ENCODE peak calls at places on chromosome 11, in six cellular contexts. O, P, R, Z, N and J are unnamed samples.

GRCh38 chr11:134425413-134425812 is 13.4 kb upstream of the B3GAT1 start:
- DNase-seq in O (no peak), P (no peak), R (no peak), Z (no peak), N (no peak), J (no peak)

GRCh38 chr11:126528075-126528474 is 172.6 kb downstream of the ST3GAL4 start:
- DNase-seq in O (no peak), P (no peak), R (no peak), Z (no peak), N (no peak), J (no peak)

GRCh38 chr11:63961608-63962412 is 12.6 kb upstream of the COX8A start:
- DNase-seq in O (peak), P (peak), R (no peak), Z (peak), N (no peak), J (peak)

GRCh38 chr11:20057055-20057943 is 103.0 kb downstream of the DBX1 start:
- DNase-seq in O (peak), P (no peak), R (no peak), Z (no peak), N (peak), J (peak)

GRCh38 chr11:57485217-57486007 is 25.1 kb downstream of the RTN4RL2 start:
- DNase-seq in O (no peak), P (no peak), R (no peak), Z (no peak), N (no peak), J (no peak)

GRCh38 chr11:34341096-34341495 is 16.7 kb downstream of the ABTB2 start:
- DNase-seq in O (no peak), P (no peak), R (no peak), Z (no peak), N (no peak), J (no peak)

GRCh38 chr11:114059278-114059983 is at the start of gene ZBTB16:
- DNase-seq in O (peak), P (peak), R (peak), Z (peak), N (no peak), J (peak)

GRCh38 chr11:111378773-111379499 is at the start of gene POU2AF1:
- DNase-seq in O (peak), P (no peak), R (no peak), Z (no peak), N (no peak), J (peak)

GRCh38 chr11:100203789-100204188 is 483.3 kb upstream of the ARHGAP42 start:
- DNase-seq in O (no peak), P (no peak), R (no peak), Z (no peak), N (no peak), J (no peak)

GRCh38 chr11:116535120-116535519 is 237.7 kb downstream of the BUD13 start:
- DNase-seq in O (no peak), P (no peak), R (no peak), Z (no peak), N (no peak), J (no peak)

GRCh38 chr11:10743354-10744035 is 7.6 kb upstream of the CTR9 start:
- DNase-seq in O (no peak), P (no peak), R (peak), Z (no peak), N (no peak), J (no peak)

GRCh38 chr11:19889531-19889930 is 176.9 kb downstream of the NAV2 start:
- DNase-seq in O (no peak), P (no peak), R (no peak), Z (no peak), N (no peak), J (no peak)

GRCh38 chr11:44277097-44278090 is 32.5 kb downstream of the ALX4 start:
- DNase-seq in O (no peak), P (no peak), R (no peak), Z (no peak), N (no peak), J (no peak)

GRCh38 chr11:116513894-116514293 is 258.9 kb downstream of the BUD13 start:
- DNase-seq in O (peak), P (no peak), R (no peak), Z (no peak), N (no peak), J (no peak)

GRCh38 chr11:123218451-123218850 is 23.4 kb upstream of the CLMP start:
- DNase-seq in O (peak), P (no peak), R (no peak), Z (no peak), N (no peak), J (no peak)

GRCh38 chr11:20876738-20877137 is 207.4 kb downstream of the NELL1 start:
- DNase-seq in O (no peak), P (no peak), R (no peak), Z (no peak), N (no peak), J (no peak)

GRCh38 chr11:111403021-111403725 is 24.1 kb upstream of the POU2AF1 start:
- DNase-seq in O (no peak), P (no peak), R (no peak), Z (no peak), N (no peak), J (no peak)

GRCh38 chr11:131662310-131662709 is 291.9 kb downstream of the NTM start:
- DNase-seq in O (no peak), P (no peak), R (no peak), Z (no peak), N (no peak), J (no peak)

GRCh38 chr11:129967996-129968395 is 34.6 kb downstream of the PRDM10 start:
- DNase-seq in O (no peak), P (no peak), R (no peak), Z (no peak), N (no peak), J (no peak)

GRCh38 chr11:117985953-117986887 is at the start of gene IL10RA:
- DNase-seq in O (peak), P (peak), R (peak), Z (peak), N (no peak), J (peak)

GRCh38 chr11:11850668-11851067 is 8.9 kb downstream of the USP47 start:
- DNase-seq in O (no peak), P (no peak), R (no peak), Z (no peak), N (no peak), J (no peak)

GRCh38 chr11:69013009-69013951 is at the start of gene MRGPRF:
- DNase-seq in O (peak), P (peak), R (peak), Z (peak), N (peak), J (no peak)

GRCh38 chr11:13685461-13686108 is 17.1 kb downstream of the FAR1 start:
- DNase-seq in O (peak), P (no peak), R (no peak), Z (no peak), N (no peak), J (no peak)

GRCh38 chr11:12702999-12703453 is 28.8 kb downstream of the TEAD1 start:
- DNase-seq in O (no peak), P (no peak), R (no peak), Z (no peak), N (no peak), J (peak)

GRCh38 chr11:57097149-57097548 is 84.6 kb upstream of the LRRC55 start:
- DNase-seq in O (no peak), P (no peak), R (no peak), Z (no peak), N (no peak), J (no peak)

GRCh38 chr11:6601041-6601461 is 2.4 kb downstream of the RRP8 start:
- DNase-seq in O (no peak), P (no peak), R (no peak), Z (no peak), N (no peak), J (no peak)

GRCh38 chr11:35740061-35740824 is 77.7 kb downstream of the TRIM44 start:
- DNase-seq in O (no peak), P (no peak), R (no peak), Z (no peak), N (no peak), J (no peak)

GRCh38 chr11:35735903-35736302 is 73.3 kb downstream of the TRIM44 start:
- DNase-seq in O (peak), P (no peak), R (no peak), Z (peak), N (no peak), J (no peak)

GRCh38 chr11:35736952-35737351 is 74.4 kb downstream of the TRIM44 start:
- DNase-seq in O (no peak), P (no peak), R (no peak), Z (no peak), N (no peak), J (no peak)

GRCh38 chr11:35734669-35735068 is 72.1 kb downstream of the TRIM44 start:
- DNase-seq in O (no peak), P (no peak), R (no peak), Z (no peak), N (no peak), J (no peak)

DNA sequence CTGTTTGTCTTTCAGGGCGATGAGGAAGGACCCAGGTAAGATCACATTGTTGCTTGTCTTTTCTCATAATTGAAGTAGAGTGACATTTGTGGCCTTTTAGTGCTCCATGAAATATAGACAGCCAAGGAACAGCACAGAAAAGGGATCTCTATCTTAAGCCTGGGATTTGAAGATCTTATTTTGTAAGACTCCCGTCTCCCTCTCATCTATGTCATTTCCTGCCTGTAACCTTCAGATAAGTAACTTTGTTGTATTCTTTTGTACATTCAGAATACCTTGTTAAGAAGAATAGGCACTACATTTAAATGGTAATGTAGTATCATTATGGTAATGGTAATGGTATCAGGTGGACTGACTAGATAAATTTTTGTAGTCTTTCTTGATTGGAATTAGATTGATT is 72.8 kb downstream of the TRIM44 start:
- DNase-seq in O (peak), P (no peak), R (no peak), Z (no peak), N (no peak), J (no peak)
- H3K27ac ChIP-seq in O (no peak), P (no peak), R (no peak), Z (peak), N (no peak), J (no peak)

GRCh38 chr11:124274000-124274399 is 17.8 kb downstream of the OR8G5 start:
- DNase-seq in O (no peak), P (no peak), R (no peak), Z (no peak), N (no peak), J (no peak)

GRCh38 chr11:124276081-124276480 is 19.9 kb downstream of the OR8G5 start:
- DNase-seq in O (peak), P (no peak), R (no peak), Z (no peak), N (peak), J (no peak)

GRCh38 chr11:124277207-124277606 is 21.0 kb downstream of the OR8G5 start:
- DNase-seq in O (no peak), P (no peak), R (no peak), Z (no peak), N (no peak), J (no peak)

GRCh38 chr11:124278261-124278660 is 22.1 kb downstream of the OR8G5 start:
- DNase-seq in O (peak), P (no peak), R (no peak), Z (no peak), N (no peak), J (no peak)

DNA sequence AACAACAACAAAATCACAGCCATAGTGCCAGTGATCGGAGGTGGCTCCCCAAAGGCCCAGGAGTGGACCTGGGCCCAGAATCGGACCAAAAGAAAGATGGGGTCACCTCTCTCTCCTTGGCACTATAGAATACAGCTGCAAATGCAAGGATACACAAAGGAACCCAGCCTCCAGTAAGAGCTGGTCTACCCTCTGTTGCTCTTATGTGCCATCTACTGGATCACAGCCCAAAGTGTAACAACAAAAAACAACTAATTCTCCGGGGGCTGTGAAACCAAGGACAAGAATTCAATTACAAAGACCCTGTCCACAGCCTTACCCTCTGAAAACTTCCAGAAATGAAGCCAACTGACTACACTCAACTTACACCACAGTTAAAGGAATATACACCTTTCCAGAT is 21.6 kb downstream of the OR8G5 start:
- DNase-seq in O (no peak), P (no peak), R (no peak), Z (no peak), N (no peak), J (no peak)
- TF ChIP-seq CTCF in O (no peak), P (no peak), R (no peak), Z (no peak), N (no peak), J (no peak)

GRCh38 chr11:27507561-27508322 is 1.2 kb upstream of the LIN7C start:
- DNase-seq in O (peak), P (no peak), R (no peak), Z (no peak), N (no peak), J (no peak)
- H3K27ac ChIP-seq in O (no peak), P (peak), R (peak), Z (no peak), N (no peak), J (no peak)

GRCh38 chr11:71370895-71371673 is 77.1 kb downstream of the DHCR7 start:
- DNase-seq in O (no peak), P (no peak), R (no peak), Z (no peak), N (no peak), J (no peak)
- TF ChIP-seq CTCF in O (no peak), P (no peak), R (no peak), Z (no peak), N (no peak), J (no peak)

GRCh38 chr11:86255896-86256295 is 11.3 kb downstream of the EED start:
- DNase-seq in O (no peak), P (no peak), R (no peak), Z (no peak), N (no peak), J (no peak)

GRCh38 chr11:86257446-86257845 is 12.9 kb downstream of the EED start:
- DNase-seq in O (no peak), P (no peak), R (no peak), Z (no peak), N (no peak), J (no peak)

GRCh38 chr11:86261328-86261727 is 16.8 kb downstream of the EED start:
- DNase-seq in O (no peak), P (no peak), R (no peak), Z (no peak), N (no peak), J (no peak)

GRCh38 chr11:86251285-86251830 is 6.8 kb downstream of the EED start:
- DNase-seq in O (no peak), P (no peak), R (no peak), Z (no peak), N (no peak), J (no peak)

GRCh38 chr11:86256608-86257007 is 12.1 kb downstream of the EED start:
- DNase-seq in O (no peak), P (no peak), R (no peak), Z (no peak), N (no peak), J (no peak)
- H3K27ac ChIP-seq in O (no peak), P (no peak), R (no peak), Z (no peak), N (no peak), J (no peak)

GRCh38 chr11:79920480-79920879 is 479.6 kb upstream of the TENM4 start:
- DNase-seq in O (no peak), P (no peak), R (no peak), Z (no peak), N (no peak), J (no peak)
- TF ChIP-seq CTCF in O (no peak), P (no peak), R (no peak), Z (no peak), N (no peak), J (no peak)